ENCODE peak calls at places on chromosomes 16 and 17, in seven cellular contexts. X is Peyer's patch, G is cardiac fibroblast, P is dorsolateral prefrontal cortex, S is GM23338, C is B cell, T is lung. Z is an unnamed sample.
A peak's percentile ranks its signal among the peaks of the same experiment; 100 is the strongest.

GRCh38 chr17:4704991-4705390 is 1.1 kb upstream of the PELP1 start:
- DNase-seq in X (no peak), G (no peak), P (no peak), S (no peak), C (no peak), T (no peak), Z (no peak)

GRCh38 chr17:2158011-2158410 is 103.1 kb downstream of the HIC1 start:
- DNase-seq in X (no peak), G (peak; percentile 97), P (no peak), S (no peak), C (no peak), T (peak; percentile 55), Z (no peak)

GRCh38 chr17:2053380-2054261 is 1.3 kb upstream of the HIC1 start:
- DNase-seq in X (peak; percentile 80), G (peak; percentile 74), P (no peak), S (peak; percentile 88), C (no peak), T (no peak), Z (peak; percentile 78)

GRCh38 chr16:750454-750853 is 9.7 kb upstream of the CIAO3 start:
- DNase-seq in X (no peak), G (no peak), P (no peak), S (no peak), C (no peak), T (no peak), Z (no peak)

GRCh38 chr17:82505296-82505695 is 14.2 kb upstream of the FOXK2 start:
- DNase-seq in X (no peak), G (no peak), P (no peak), S (no peak), C (no peak), T (no peak), Z (no peak)

GRCh38 chr16:80254970-80255369 is 285.8 kb upstream of the DYNLRB2 start:
- DNase-seq in X (no peak), G (no peak), P (no peak), S (no peak), C (no peak), T (no peak), Z (no peak)

GRCh38 chr17:32971171-32971570 is 20.5 kb upstream of the SPACA3 start:
- DNase-seq in X (no peak), G (peak; percentile 68), P (no peak), S (no peak), C (no peak), T (peak; percentile 33), Z (no peak)

GRCh38 chr17:81254955-81255717 is 16.0 kb downstream of the NDUFAF8 start:
- DNase-seq in X (peak; percentile 88), G (peak; percentile 78), P (peak; percentile 52), S (peak; percentile 84), C (no peak), T (peak; percentile 91), Z (peak; percentile 71)

GRCh38 chr17:63609820-63610573 is 9.3 kb downstream of the TACO1 start:
- DNase-seq in X (no peak), G (no peak), P (no peak), S (no peak), C (no peak), T (no peak), Z (no peak)

GRCh38 chr17:61065263-61065773 is 334.3 kb upstream of the TBX2 start:
- DNase-seq in X (no peak), G (peak; percentile 56), P (no peak), S (peak; percentile 25), C (no peak), T (no peak), Z (no peak)

GRCh38 chr17:31392856-31393748 is 1.6 kb downstream of the RAB11FIP4 start:
- DNase-seq in X (no peak), G (no peak), P (peak; percentile 41), S (peak; percentile 35), C (no peak), T (no peak), Z (no peak)

GRCh38 chr17:55726440-55726839 is 3.8 kb upstream of the TMEM100 start:
- DNase-seq in X (no peak), G (peak; percentile 93), P (no peak), S (no peak), C (no peak), T (peak; percentile 60), Z (no peak)

GRCh38 chr16:79628501-79628975 is 28.0 kb upstream of the MAF start:
- DNase-seq in X (no peak), G (peak; percentile 82), P (no peak), S (no peak), C (no peak), T (no peak), Z (no peak)

GRCh38 chr17:43856141-43856540 is 9.2 kb downstream of the CD300LG start:
- DNase-seq in X (no peak), G (no peak), P (no peak), S (no peak), C (no peak), T (no peak), Z (no peak)

GRCh38 chr17:65092262-65092661 is 35.7 kb upstream of the GNA13 start:
- DNase-seq in X (no peak), G (peak; percentile 54), P (no peak), S (no peak), C (no peak), T (no peak), Z (no peak)

GRCh38 chr17:59561042-59561441 is 4.4 kb upstream of the DHX40 start:
- DNase-seq in X (no peak), G (peak; percentile 39), P (no peak), S (peak; percentile 76), C (no peak), T (no peak), Z (peak; percentile 21)
- TF ChIP-seq CTCF in X (no peak), G (peak; percentile 49), P (no peak), S (peak; percentile 60), C (peak; percentile 15), T (no peak), Z (no peak)

GRCh38 chr16:75695708-75696107 is 5.6 kb downstream of the DUXB start:
- DNase-seq in X (no peak), G (no peak), P (no peak), S (peak; percentile 81), C (no peak), T (no peak), Z (no peak)
- TF ChIP-seq CTCF in X (peak; percentile 29), G (no peak), P (no peak), S (peak; percentile 74), C (no peak), T (no peak), Z (no peak)

GRCh38 chr16:10206215-10206614 is 24.0 kb upstream of the GRIN2A start:
- DNase-seq in X (no peak), G (no peak), P (no peak), S (no peak), C (no peak), T (no peak), Z (no peak)

GRCh38 chr16:10205688-10206087 is 23.5 kb upstream of the GRIN2A start:
- DNase-seq in X (no peak), G (no peak), P (no peak), S (no peak), C (no peak), T (no peak), Z (no peak)

GRCh38 chr16:10200823-10201571 is 18.8 kb upstream of the GRIN2A start:
- DNase-seq in X (no peak), G (no peak), P (no peak), S (no peak), C (no peak), T (no peak), Z (no peak)

GRCh38 chr16:10206865-10207264 is 24.6 kb upstream of the GRIN2A start:
- DNase-seq in X (no peak), G (no peak), P (no peak), S (no peak), C (no peak), T (no peak), Z (no peak)

GRCh38 chr16:10202650-10203049 is 20.4 kb upstream of the GRIN2A start:
- DNase-seq in X (no peak), G (no peak), P (no peak), S (peak; percentile 43), C (no peak), T (no peak), Z (no peak)
- TF ChIP-seq CTCF in X (no peak), G (no peak), P (no peak), S (peak; percentile 64), C (no peak), T (no peak), Z (no peak)

GRCh38 chr17:19546289-19547065 is 12.8 kb downstream of the SLC47A1 start:
- DNase-seq in X (no peak), G (no peak), P (no peak), S (peak; percentile 36), C (peak; percentile 48), T (peak; percentile 37), Z (no peak)
- TF ChIP-seq CTCF in X (peak; percentile 4), G (no peak), P (no peak), S (peak; percentile 23), C (no peak), T (no peak), Z (no peak)

DNA sequence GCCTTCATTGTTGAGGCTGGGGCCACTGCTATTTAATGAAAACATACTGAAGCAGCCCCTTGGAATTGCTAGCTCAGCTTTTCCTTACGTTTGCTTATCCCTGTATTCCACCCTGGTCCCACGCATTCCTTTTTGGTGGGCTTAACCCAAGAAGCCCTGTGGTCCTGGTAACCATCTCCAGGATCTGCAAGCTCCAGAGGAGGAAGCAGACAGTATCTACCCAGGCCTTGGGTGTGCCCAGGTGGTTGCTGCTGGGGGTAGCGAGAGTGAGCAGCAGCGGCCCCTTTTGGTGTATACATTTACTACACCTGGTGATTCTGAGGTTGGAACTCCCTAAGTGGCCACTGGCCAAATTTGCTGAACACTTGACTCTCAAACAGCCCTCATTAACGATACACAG is 97.7 kb downstream of the CBLN1 start:
- DNase-seq in X (peak; percentile 55), G (no peak), P (no peak), S (peak; percentile 81), C (no peak), T (no peak), Z (peak; percentile 59)
- TF ChIP-seq CTCF in X (peak; percentile 52), G (no peak), P (no peak), S (peak; percentile 70), C (no peak), T (no peak), Z (peak; percentile 75)

DNA sequence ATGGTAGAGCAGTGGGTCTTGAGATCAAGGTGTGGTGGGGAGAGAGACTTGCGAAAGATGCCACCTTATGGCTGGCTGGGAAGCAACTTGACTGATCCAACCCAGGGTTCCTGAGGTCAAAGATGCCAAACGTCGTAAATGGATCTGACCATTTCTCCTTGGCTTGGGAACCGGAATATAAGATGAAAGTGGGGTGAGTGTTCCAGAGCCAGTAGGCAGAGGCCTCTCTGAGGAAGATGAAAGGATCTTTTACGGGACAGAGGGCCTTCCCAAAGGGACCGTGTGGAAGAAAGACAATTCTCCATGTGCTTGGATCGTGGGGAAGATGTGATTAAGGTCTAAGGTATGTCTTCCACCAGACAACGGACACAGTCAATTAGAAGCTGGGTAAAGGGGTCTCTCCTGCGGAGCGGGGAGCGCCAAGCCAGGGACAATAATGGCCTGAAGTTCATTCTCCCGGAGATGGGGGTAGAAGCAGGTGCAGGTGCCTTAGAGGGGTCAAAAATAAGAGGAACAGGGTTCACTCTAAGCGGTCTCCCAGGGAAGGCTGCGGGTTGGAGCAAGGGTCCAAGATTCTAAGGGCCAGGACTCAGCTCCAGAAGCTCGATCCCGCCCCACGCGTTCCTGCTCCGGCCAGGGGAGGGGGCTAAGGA is 802 bp downstream of the FXR2 start:
- DNase-seq in X (no peak), G (peak; percentile 51), P (no peak), S (peak; percentile 17), C (no peak), T (no peak), Z (no peak)
- TF ChIP-seq CTCF in X (no peak), G (no peak), P (no peak), S (no peak), C (no peak), T (no peak), Z (no peak)

GRCh38 chr17:42129109-42129837 is 6.7 kb downstream of the HSPB9 start:
- DNase-seq in X (no peak), G (no peak), P (no peak), S (no peak), C (no peak), T (no peak), Z (no peak)
- TF ChIP-seq CTCF in X (no peak), G (no peak), P (no peak), S (no peak), C (no peak), T (no peak), Z (no peak)